ENCODE peak calls at places on chromosomes 5 and 9, in ten cellular contexts. One of them, this sample, is unnamed.

GRCh38 chr5:170519500-170519899 is 15.7 kb downstream of the KCNIP1 start:
- DNase-seq in upper lobe of right lung: no peak
- DNase-seq in stimulated activated CD4-positive, alpha-beta T cell treated with anti-CD3 and anti-CD28 coated beads, TNF-alpha, amount 100 ng/mL, for 24 hours: no peak
- DNase-seq in body of pancreas: no peak
- DNase-seq in dermis blood vessel endothelial cell: no peak
- DNase-seq in RPMI7951: no peak
- DNase-seq in T-helper 2 cell treated with Interferon-gamma antibody and Interleukin-4, amounts not matched to agents 5 μg/mL and 100 μg/mL, for 36 hours: no peak
- DNase-seq in ureter: no peak
- DNase-seq in NCI-H1048: no peak
- DNase-seq in AG08396: no peak
- DNase-seq in this sample: no peak

GRCh38 chr5:65924366-65925093 is 1.8 kb upstream of the ERBIN start:
- DNase-seq in T-helper 2 cell treated with Interferon-gamma antibody and Interleukin-4, amounts not matched to agents 5 μg/mL and 100 μg/mL, for 36 hours: no peak
- DNase-seq in ureter: no peak
- DNase-seq in stimulated activated CD4-positive, alpha-beta T cell treated with anti-CD3 and anti-CD28 coated beads, TNF-alpha, amount 100 ng/mL, for 24 hours: no peak
- DNase-seq in AG08396: peak
- DNase-seq in NCI-H1048: no peak
- DNase-seq in upper lobe of right lung: no peak
- DNase-seq in dermis blood vessel endothelial cell: no peak
- DNase-seq in body of pancreas: no peak
- DNase-seq in RPMI7951: no peak
- DNase-seq in this sample: no peak

GRCh38 chr9:124220551-124221451 is 36.9 kb upstream of the NEK6 start:
- DNase-seq in NCI-H1048: no peak
- DNase-seq in stimulated activated CD4-positive, alpha-beta T cell treated with anti-CD3 and anti-CD28 coated beads, TNF-alpha, amount 100 ng/mL, for 24 hours: no peak
- DNase-seq in T-helper 2 cell treated with Interferon-gamma antibody and Interleukin-4, amounts not matched to agents 5 μg/mL and 100 μg/mL, for 36 hours: no peak
- DNase-seq in RPMI7951: peak
- DNase-seq in body of pancreas: peak
- DNase-seq in upper lobe of right lung: peak
- DNase-seq in AG08396: peak
- DNase-seq in ureter: no peak
- DNase-seq in dermis blood vessel endothelial cell: peak
- DNase-seq in this sample: no peak

GRCh38 chr5:76849767-76850291 is at the start of gene S100Z:
- DNase-seq in T-helper 2 cell treated with Interferon-gamma antibody and Interleukin-4, amounts not matched to agents 5 μg/mL and 100 μg/mL, for 36 hours: peak
- DNase-seq in AG08396: no peak
- DNase-seq in NCI-H1048: no peak
- DNase-seq in upper lobe of right lung: no peak
- DNase-seq in RPMI7951: no peak
- DNase-seq in stimulated activated CD4-positive, alpha-beta T cell treated with anti-CD3 and anti-CD28 coated beads, TNF-alpha, amount 100 ng/mL, for 24 hours: peak
- DNase-seq in body of pancreas: no peak
- DNase-seq in dermis blood vessel endothelial cell: no peak
- DNase-seq in ureter: peak
- DNase-seq in this sample: no peak

GRCh38 chr5:19927170-19927569 is 60.8 kb downstream of the CDH18 start:
- DNase-seq in AG08396: no peak
- DNase-seq in RPMI7951: no peak
- DNase-seq in NCI-H1048: no peak
- DNase-seq in body of pancreas: no peak
- DNase-seq in stimulated activated CD4-positive, alpha-beta T cell treated with anti-CD3 and anti-CD28 coated beads, TNF-alpha, amount 100 ng/mL, for 24 hours: no peak
- DNase-seq in T-helper 2 cell treated with Interferon-gamma antibody and Interleukin-4, amounts not matched to agents 5 μg/mL and 100 μg/mL, for 36 hours: no peak
- DNase-seq in upper lobe of right lung: no peak
- DNase-seq in ureter: no peak
- DNase-seq in dermis blood vessel endothelial cell: no peak
- DNase-seq in this sample: no peak

GRCh38 chr5:43121565-43122484 is 1.1 kb downstream of the ZNF131 start:
- DNase-seq in stimulated activated CD4-positive, alpha-beta T cell treated with anti-CD3 and anti-CD28 coated beads, TNF-alpha, amount 100 ng/mL, for 24 hours: no peak
- DNase-seq in upper lobe of right lung: no peak
- DNase-seq in NCI-H1048: peak
- DNase-seq in body of pancreas: peak
- DNase-seq in AG08396: peak
- DNase-seq in dermis blood vessel endothelial cell: peak
- DNase-seq in RPMI7951: peak
- DNase-seq in ureter: no peak
- DNase-seq in T-helper 2 cell treated with Interferon-gamma antibody and Interleukin-4, amounts not matched to agents 5 μg/mL and 100 μg/mL, for 36 hours: no peak
- DNase-seq in this sample: no peak

GRCh38 chr9:109238677-109239076 is 71.6 kb upstream of the FRRS1L start:
- DNase-seq in NCI-H1048: no peak
- DNase-seq in body of pancreas: no peak
- DNase-seq in dermis blood vessel endothelial cell: no peak
- DNase-seq in upper lobe of right lung: no peak
- DNase-seq in stimulated activated CD4-positive, alpha-beta T cell treated with anti-CD3 and anti-CD28 coated beads, TNF-alpha, amount 100 ng/mL, for 24 hours: no peak
- DNase-seq in RPMI7951: peak
- DNase-seq in T-helper 2 cell treated with Interferon-gamma antibody and Interleukin-4, amounts not matched to agents 5 μg/mL and 100 μg/mL, for 36 hours: no peak
- DNase-seq in AG08396: no peak
- DNase-seq in ureter: no peak
- DNase-seq in this sample: no peak

GRCh38 chr5:138725153-138725884 is 27.9 kb upstream of the CTNNA1 start:
- DNase-seq in ureter: peak
- DNase-seq in AG08396: peak
- DNase-seq in upper lobe of right lung: no peak
- DNase-seq in NCI-H1048: peak
- DNase-seq in T-helper 2 cell treated with Interferon-gamma antibody and Interleukin-4, amounts not matched to agents 5 μg/mL and 100 μg/mL, for 36 hours: no peak
- DNase-seq in dermis blood vessel endothelial cell: peak
- DNase-seq in body of pancreas: peak
- DNase-seq in stimulated activated CD4-positive, alpha-beta T cell treated with anti-CD3 and anti-CD28 coated beads, TNF-alpha, amount 100 ng/mL, for 24 hours: no peak
- DNase-seq in RPMI7951: peak
- DNase-seq in this sample: no peak

GRCh38 chr5:93510626-93511420 is 70.2 kb downstream of the NR2F1-AS1 start:
- DNase-seq in stimulated activated CD4-positive, alpha-beta T cell treated with anti-CD3 and anti-CD28 coated beads, TNF-alpha, amount 100 ng/mL, for 24 hours: no peak
- DNase-seq in body of pancreas: no peak
- DNase-seq in AG08396: no peak
- DNase-seq in ureter: no peak
- DNase-seq in NCI-H1048: no peak
- DNase-seq in upper lobe of right lung: no peak
- DNase-seq in T-helper 2 cell treated with Interferon-gamma antibody and Interleukin-4, amounts not matched to agents 5 μg/mL and 100 μg/mL, for 36 hours: no peak
- DNase-seq in RPMI7951: no peak
- DNase-seq in dermis blood vessel endothelial cell: peak
- DNase-seq in this sample: no peak

GRCh38 chr5:160555836-160556660 is 134.4 kb downstream of the PTTG1 start:
- DNase-seq in T-helper 2 cell treated with Interferon-gamma antibody and Interleukin-4, amounts not matched to agents 5 μg/mL and 100 μg/mL, for 36 hours: no peak
- DNase-seq in NCI-H1048: no peak
- DNase-seq in upper lobe of right lung: peak
- DNase-seq in AG08396: no peak
- DNase-seq in ureter: no peak
- DNase-seq in stimulated activated CD4-positive, alpha-beta T cell treated with anti-CD3 and anti-CD28 coated beads, TNF-alpha, amount 100 ng/mL, for 24 hours: no peak
- DNase-seq in RPMI7951: peak
- DNase-seq in body of pancreas: no peak
- DNase-seq in dermis blood vessel endothelial cell: no peak
- DNase-seq in this sample: no peak

GRCh38 chr5:128493657-128494329 is 44.3 kb downstream of the FBN2 start:
- DNase-seq in NCI-H1048: no peak
- DNase-seq in body of pancreas: no peak
- DNase-seq in stimulated activated CD4-positive, alpha-beta T cell treated with anti-CD3 and anti-CD28 coated beads, TNF-alpha, amount 100 ng/mL, for 24 hours: no peak
- DNase-seq in dermis blood vessel endothelial cell: no peak
- DNase-seq in RPMI7951: no peak
- DNase-seq in upper lobe of right lung: no peak
- DNase-seq in ureter: no peak
- DNase-seq in T-helper 2 cell treated with Interferon-gamma antibody and Interleukin-4, amounts not matched to agents 5 μg/mL and 100 μg/mL, for 36 hours: no peak
- DNase-seq in AG08396: no peak
- DNase-seq in this sample: no peak

GRCh38 chr5:143515829-143516228 is 112.3 kb upstream of the NR3C1 start:
- DNase-seq in ureter: no peak
- DNase-seq in upper lobe of right lung: no peak
- DNase-seq in dermis blood vessel endothelial cell: no peak
- DNase-seq in stimulated activated CD4-positive, alpha-beta T cell treated with anti-CD3 and anti-CD28 coated beads, TNF-alpha, amount 100 ng/mL, for 24 hours: no peak
- DNase-seq in T-helper 2 cell treated with Interferon-gamma antibody and Interleukin-4, amounts not matched to agents 5 μg/mL and 100 μg/mL, for 36 hours: no peak
- DNase-seq in AG08396: no peak
- DNase-seq in body of pancreas: no peak
- DNase-seq in RPMI7951: no peak
- DNase-seq in NCI-H1048: no peak
- DNase-seq in this sample: no peak

GRCh38 chr5:1815071-1815786 is 14.0 kb downstream of the NDUFS6 start:
- DNase-seq in upper lobe of right lung: peak
- DNase-seq in body of pancreas: no peak
- DNase-seq in dermis blood vessel endothelial cell: no peak
- DNase-seq in T-helper 2 cell treated with Interferon-gamma antibody and Interleukin-4, amounts not matched to agents 5 μg/mL and 100 μg/mL, for 36 hours: no peak
- DNase-seq in AG08396: no peak
- DNase-seq in stimulated activated CD4-positive, alpha-beta T cell treated with anti-CD3 and anti-CD28 coated beads, TNF-alpha, amount 100 ng/mL, for 24 hours: no peak
- DNase-seq in ureter: no peak
- DNase-seq in RPMI7951: no peak
- DNase-seq in NCI-H1048: no peak
- DNase-seq in this sample: peak

GRCh38 chr5:132070460-132071337 is 2.9 kb upstream of the CSF2 start:
- DNase-seq in RPMI7951: peak
- DNase-seq in upper lobe of right lung: no peak
- DNase-seq in body of pancreas: no peak
- DNase-seq in NCI-H1048: no peak
- DNase-seq in ureter: no peak
- DNase-seq in dermis blood vessel endothelial cell: peak
- DNase-seq in AG08396: peak
- DNase-seq in T-helper 2 cell treated with Interferon-gamma antibody and Interleukin-4, amounts not matched to agents 5 μg/mL and 100 μg/mL, for 36 hours: peak
- DNase-seq in stimulated activated CD4-positive, alpha-beta T cell treated with anti-CD3 and anti-CD28 coated beads, TNF-alpha, amount 100 ng/mL, for 24 hours: no peak
- DNase-seq in this sample: no peak

GRCh38 chr5:93736284-93736683 is 5.1 kb downstream of the POU5F2 start:
- DNase-seq in upper lobe of right lung: no peak
- DNase-seq in ureter: no peak
- DNase-seq in stimulated activated CD4-positive, alpha-beta T cell treated with anti-CD3 and anti-CD28 coated beads, TNF-alpha, amount 100 ng/mL, for 24 hours: no peak
- DNase-seq in T-helper 2 cell treated with Interferon-gamma antibody and Interleukin-4, amounts not matched to agents 5 μg/mL and 100 μg/mL, for 36 hours: no peak
- DNase-seq in RPMI7951: no peak
- DNase-seq in NCI-H1048: no peak
- DNase-seq in dermis blood vessel endothelial cell: no peak
- DNase-seq in AG08396: peak
- DNase-seq in body of pancreas: no peak
- DNase-seq in this sample: no peak

GRCh38 chr9:128556915-128557634 is 4.7 kb downstream of the SPTAN1 start:
- DNase-seq in stimulated activated CD4-positive, alpha-beta T cell treated with anti-CD3 and anti-CD28 coated beads, TNF-alpha, amount 100 ng/mL, for 24 hours: no peak
- DNase-seq in upper lobe of right lung: no peak
- DNase-seq in AG08396: no peak
- DNase-seq in body of pancreas: no peak
- DNase-seq in T-helper 2 cell treated with Interferon-gamma antibody and Interleukin-4, amounts not matched to agents 5 μg/mL and 100 μg/mL, for 36 hours: no peak
- DNase-seq in RPMI7951: no peak
- DNase-seq in ureter: no peak
- DNase-seq in dermis blood vessel endothelial cell: no peak
- DNase-seq in NCI-H1048: no peak
- DNase-seq in this sample: no peak

GRCh38 chr5:151002681-151003502 is 17.5 kb upstream of the GPX3 start:
- DNase-seq in stimulated activated CD4-positive, alpha-beta T cell treated with anti-CD3 and anti-CD28 coated beads, TNF-alpha, amount 100 ng/mL, for 24 hours: no peak
- DNase-seq in body of pancreas: no peak
- DNase-seq in NCI-H1048: no peak
- DNase-seq in dermis blood vessel endothelial cell: no peak
- DNase-seq in upper lobe of right lung: no peak
- DNase-seq in RPMI7951: no peak
- DNase-seq in T-helper 2 cell treated with Interferon-gamma antibody and Interleukin-4, amounts not matched to agents 5 μg/mL and 100 μg/mL, for 36 hours: no peak
- DNase-seq in ureter: peak
- DNase-seq in AG08396: no peak
- DNase-seq in this sample: no peak

GRCh38 chr5:135996611-135997010 is 32.2 kb upstream of the TGFBI start:
- DNase-seq in stimulated activated CD4-positive, alpha-beta T cell treated with anti-CD3 and anti-CD28 coated beads, TNF-alpha, amount 100 ng/mL, for 24 hours: no peak
- DNase-seq in NCI-H1048: no peak
- DNase-seq in AG08396: peak
- DNase-seq in dermis blood vessel endothelial cell: no peak
- DNase-seq in body of pancreas: no peak
- DNase-seq in ureter: no peak
- DNase-seq in T-helper 2 cell treated with Interferon-gamma antibody and Interleukin-4, amounts not matched to agents 5 μg/mL and 100 μg/mL, for 36 hours: no peak
- DNase-seq in RPMI7951: peak
- DNase-seq in upper lobe of right lung: no peak
- DNase-seq in this sample: no peak

GRCh38 chr5:56006094-56006493 is 11.3 kb upstream of the IL6ST start:
- DNase-seq in T-helper 2 cell treated with Interferon-gamma antibody and Interleukin-4, amounts not matched to agents 5 μg/mL and 100 μg/mL, for 36 hours: no peak
- DNase-seq in AG08396: no peak
- DNase-seq in ureter: no peak
- DNase-seq in NCI-H1048: no peak
- DNase-seq in stimulated activated CD4-positive, alpha-beta T cell treated with anti-CD3 and anti-CD28 coated beads, TNF-alpha, amount 100 ng/mL, for 24 hours: no peak
- DNase-seq in dermis blood vessel endothelial cell: no peak
- DNase-seq in body of pancreas: no peak
- DNase-seq in RPMI7951: no peak
- DNase-seq in upper lobe of right lung: no peak
- DNase-seq in this sample: no peak

GRCh38 chr5:142159354-142159753 is 50.8 kb downstream of the NDFIP1 start:
- DNase-seq in T-helper 2 cell treated with Interferon-gamma antibody and Interleukin-4, amounts not matched to agents 5 μg/mL and 100 μg/mL, for 36 hours: no peak
- DNase-seq in dermis blood vessel endothelial cell: no peak
- DNase-seq in stimulated activated CD4-positive, alpha-beta T cell treated with anti-CD3 and anti-CD28 coated beads, TNF-alpha, amount 100 ng/mL, for 24 hours: no peak
- DNase-seq in NCI-H1048: no peak
- DNase-seq in ureter: no peak
- DNase-seq in RPMI7951: no peak
- DNase-seq in upper lobe of right lung: no peak
- DNase-seq in body of pancreas: no peak
- DNase-seq in AG08396: no peak
- DNase-seq in this sample: no peak

GRCh38 chr5:176772271-176773210 is 37.8 kb upstream of the UNC5A start:
- DNase-seq in stimulated activated CD4-positive, alpha-beta T cell treated with anti-CD3 and anti-CD28 coated beads, TNF-alpha, amount 100 ng/mL, for 24 hours: no peak
- DNase-seq in upper lobe of right lung: peak
- DNase-seq in NCI-H1048: no peak
- DNase-seq in ureter: no peak
- DNase-seq in RPMI7951: no peak
- DNase-seq in T-helper 2 cell treated with Interferon-gamma antibody and Interleukin-4, amounts not matched to agents 5 μg/mL and 100 μg/mL, for 36 hours: no peak
- DNase-seq in AG08396: no peak
- DNase-seq in body of pancreas: no peak
- DNase-seq in dermis blood vessel endothelial cell: no peak
- DNase-seq in this sample: peak

GRCh38 chr9:99579964-99580363 is 241.7 kb upstream of the NR4A3 start:
- DNase-seq in stimulated activated CD4-positive, alpha-beta T cell treated with anti-CD3 and anti-CD28 coated beads, TNF-alpha, amount 100 ng/mL, for 24 hours: no peak
- DNase-seq in NCI-H1048: no peak
- DNase-seq in upper lobe of right lung: no peak
- DNase-seq in dermis blood vessel endothelial cell: no peak
- DNase-seq in T-helper 2 cell treated with Interferon-gamma antibody and Interleukin-4, amounts not matched to agents 5 μg/mL and 100 μg/mL, for 36 hours: no peak
- DNase-seq in RPMI7951: no peak
- DNase-seq in ureter: no peak
- DNase-seq in AG08396: no peak
- DNase-seq in body of pancreas: peak
- DNase-seq in this sample: no peak

GRCh38 chr5:149141224-149141956 is at the start of gene ABLIM3:
- DNase-seq in T-helper 2 cell treated with Interferon-gamma antibody and Interleukin-4, amounts not matched to agents 5 μg/mL and 100 μg/mL, for 36 hours: peak
- DNase-seq in AG08396: peak
- DNase-seq in RPMI7951: peak
- DNase-seq in ureter: peak
- DNase-seq in upper lobe of right lung: peak
- DNase-seq in dermis blood vessel endothelial cell: peak
- DNase-seq in stimulated activated CD4-positive, alpha-beta T cell treated with anti-CD3 and anti-CD28 coated beads, TNF-alpha, amount 100 ng/mL, for 24 hours: peak
- DNase-seq in NCI-H1048: no peak
- DNase-seq in body of pancreas: peak
- DNase-seq in this sample: peak